ENCODE peak calls at places on chromosomes 12 and 14, in four cellular contexts. One of them, this sample, is unnamed.

GRCh38 chr12:69837191-69838085 is 12.4 kb downstream of the MYRFL start:
- DNase-seq in CD8-positive, alpha-beta T cell: no peak
- DNase-seq in B cell: no peak
- DNase-seq in MCF 10A: no peak
- DNase-seq in this sample: no peak

GRCh38 chr12:19248929-19249602 is 119.5 kb downstream of the PLEKHA5 start:
- DNase-seq in CD8-positive, alpha-beta T cell: no peak
- DNase-seq in B cell: no peak
- DNase-seq in MCF 10A: peak; percentile 62
- DNase-seq in this sample: no peak

GRCh38 chr12:100733817-100734593 is 60.6 kb upstream of the ANO4 start:
- DNase-seq in CD8-positive, alpha-beta T cell: no peak
- DNase-seq in B cell: no peak
- DNase-seq in MCF 10A: peak; percentile 51
- DNase-seq in this sample: no peak

GRCh38 chr12:132078190-132078589 is 65.9 kb downstream of the DDX51 start:
- DNase-seq in CD8-positive, alpha-beta T cell: no peak
- DNase-seq in B cell: no peak
- DNase-seq in MCF 10A: peak; percentile 67
- DNase-seq in this sample: no peak

GRCh38 chr14:69587389-69587788 is 12.7 kb upstream of the CCDC177 start:
- DNase-seq in CD8-positive, alpha-beta T cell: no peak
- DNase-seq in B cell: no peak
- DNase-seq in MCF 10A: no peak
- DNase-seq in this sample: no peak

GRCh38 chr12:94621662-94622359 is 28.5 kb downstream of the TMCC3 start:
- DNase-seq in CD8-positive, alpha-beta T cell: no peak
- DNase-seq in B cell: peak; percentile 30
- DNase-seq in MCF 10A: peak; percentile 93
- DNase-seq in this sample: peak; percentile 75

GRCh38 chr14:75301666-75302325 is 23.2 kb downstream of the FOS start:
- DNase-seq in CD8-positive, alpha-beta T cell: no peak
- DNase-seq in B cell: no peak
- DNase-seq in MCF 10A: peak; percentile 60
- DNase-seq in this sample: peak; percentile 34

GRCh38 chr12:59808317-59808910 is 212.6 kb downstream of the SLC16A7 start:
- DNase-seq in CD8-positive, alpha-beta T cell: no peak
- DNase-seq in B cell: peak; percentile 52
- DNase-seq in MCF 10A: peak; percentile 51
- DNase-seq in this sample: peak; percentile 49

GRCh38 chr12:118046430-118046829 is 14.5 kb downstream of the WSB2 start:
- DNase-seq in CD8-positive, alpha-beta T cell: no peak
- DNase-seq in B cell: no peak
- DNase-seq in MCF 10A: no peak
- DNase-seq in this sample: no peak

GRCh38 chr14:103613517-103613916 is 15.5 kb upstream of the KLC1 start:
- DNase-seq in CD8-positive, alpha-beta T cell: no peak
- DNase-seq in B cell: no peak
- DNase-seq in MCF 10A: no peak
- DNase-seq in this sample: no peak
- TF ChIP-seq CTCF in CD8-positive, alpha-beta T cell: no peak
- TF ChIP-seq CTCF in B cell: no peak
- TF ChIP-seq CTCF in MCF 10A: peak; percentile 5
- TF ChIP-seq CTCF in this sample: no peak

GRCh38 chr12:128267246-128267622 is 264 bp downstream of the TMEM132C start:
- DNase-seq in CD8-positive, alpha-beta T cell: no peak
- DNase-seq in B cell: peak; percentile 35
- DNase-seq in MCF 10A: no peak
- DNase-seq in this sample: peak; percentile 16

GRCh38 chr12:128266559-128267245 is at the start of gene TMEM132C:
- DNase-seq in CD8-positive, alpha-beta T cell: no peak
- DNase-seq in B cell: peak; percentile 33
- DNase-seq in MCF 10A: no peak
- DNase-seq in this sample: peak; percentile 20

GRCh38 chr12:128267651-128268347 is 829 bp downstream of the TMEM132C start:
- DNase-seq in CD8-positive, alpha-beta T cell: no peak
- DNase-seq in B cell: peak; percentile 41
- DNase-seq in MCF 10A: no peak
- DNase-seq in this sample: peak; percentile 28

GRCh38 chr12:128268348-128268725 is 1.4 kb downstream of the TMEM132C start:
- DNase-seq in CD8-positive, alpha-beta T cell: no peak
- DNase-seq in B cell: no peak
- DNase-seq in MCF 10A: no peak
- DNase-seq in this sample: peak; percentile 21

GRCh38 chr12:128269108-128269713 is 2.2 kb downstream of the TMEM132C start:
- DNase-seq in CD8-positive, alpha-beta T cell: no peak
- DNase-seq in B cell: no peak
- DNase-seq in MCF 10A: no peak
- DNase-seq in this sample: no peak
- TF ChIP-seq CTCF in CD8-positive, alpha-beta T cell: no peak
- TF ChIP-seq CTCF in B cell: no peak
- TF ChIP-seq CTCF in MCF 10A: no peak
- TF ChIP-seq CTCF in this sample: no peak

GRCh38 chr12:56040963-56041578 is 647 bp upstream of the RPS26 start:
- DNase-seq in CD8-positive, alpha-beta T cell: no peak
- DNase-seq in B cell: no peak
- DNase-seq in MCF 10A: no peak
- DNase-seq in this sample: no peak
- TF ChIP-seq CTCF in CD8-positive, alpha-beta T cell: no peak
- TF ChIP-seq CTCF in B cell: no peak
- TF ChIP-seq CTCF in MCF 10A: no peak
- TF ChIP-seq CTCF in this sample: no peak

GRCh38 chr14:79325557-79325956 is 885.7 kb downstream of the DIO2 start:
- DNase-seq in CD8-positive, alpha-beta T cell: no peak
- DNase-seq in B cell: no peak
- DNase-seq in MCF 10A: no peak
- DNase-seq in this sample: no peak
- TF ChIP-seq CTCF in CD8-positive, alpha-beta T cell: no peak
- TF ChIP-seq CTCF in B cell: no peak
- TF ChIP-seq CTCF in MCF 10A: no peak
- TF ChIP-seq CTCF in this sample: no peak

This sample was measured in GM13976.